ENCODE peak calls at places on chromosomes 2 and 18, in nine cellular contexts. One of them, this sample, is unnamed.

GRCh38 chr2:30392097-30392496 is 54.9 kb upstream of the LCLAT1 start:
- DNase-seq in fibroblast of lung: no peak
- DNase-seq in aorta: no peak
- DNase-seq in effector memory CD4-positive, alpha-beta T cell: no peak
- DNase-seq in AG10803: no peak
- DNase-seq in retinal pigment epithelial cell: peak
- DNase-seq in fibroblast of villous mesenchyme: no peak
- DNase-seq in BJ: no peak
- DNase-seq in Peyer's patch: no peak
- DNase-seq in this sample: no peak

GRCh38 chr2:240646061-240646899 is 21.0 kb downstream of the GPR35 start:
- DNase-seq in effector memory CD4-positive, alpha-beta T cell: peak
- DNase-seq in Peyer's patch: no peak
- DNase-seq in aorta: peak
- DNase-seq in fibroblast of villous mesenchyme: no peak
- DNase-seq in fibroblast of lung: no peak
- DNase-seq in retinal pigment epithelial cell: no peak
- DNase-seq in BJ: no peak
- DNase-seq in AG10803: no peak
- DNase-seq in this sample: no peak

GRCh38 chr2:70833246-70833645 is 2.4 kb downstream of the CD207 start:
- DNase-seq in fibroblast of villous mesenchyme: no peak
- DNase-seq in Peyer's patch: no peak
- DNase-seq in retinal pigment epithelial cell: no peak
- DNase-seq in AG10803: no peak
- DNase-seq in aorta: no peak
- DNase-seq in effector memory CD4-positive, alpha-beta T cell: no peak
- DNase-seq in BJ: no peak
- DNase-seq in fibroblast of lung: no peak
- DNase-seq in this sample: no peak

GRCh38 chr2:173966274-173967098 is 1.3 kb upstream of the SP3 start:
- DNase-seq in BJ: no peak
- DNase-seq in fibroblast of villous mesenchyme: no peak
- DNase-seq in retinal pigment epithelial cell: no peak
- DNase-seq in AG10803: no peak
- DNase-seq in effector memory CD4-positive, alpha-beta T cell: no peak
- DNase-seq in fibroblast of lung: no peak
- DNase-seq in Peyer's patch: no peak
- DNase-seq in aorta: no peak
- DNase-seq in this sample: no peak

GRCh38 chr2:112152476-112153178 is 14.4 kb downstream of the FBLN7 start:
- DNase-seq in Peyer's patch: no peak
- DNase-seq in retinal pigment epithelial cell: no peak
- DNase-seq in AG10803: no peak
- DNase-seq in aorta: no peak
- DNase-seq in effector memory CD4-positive, alpha-beta T cell: no peak
- DNase-seq in fibroblast of villous mesenchyme: no peak
- DNase-seq in fibroblast of lung: no peak
- DNase-seq in BJ: no peak
- DNase-seq in this sample: no peak

GRCh38 chr18:649341-649740 is 8.1 kb upstream of the TYMS start:
- DNase-seq in fibroblast of lung: no peak
- DNase-seq in effector memory CD4-positive, alpha-beta T cell: no peak
- DNase-seq in retinal pigment epithelial cell: no peak
- DNase-seq in aorta: no peak
- DNase-seq in fibroblast of villous mesenchyme: no peak
- DNase-seq in BJ: no peak
- DNase-seq in Peyer's patch: no peak
- DNase-seq in AG10803: no peak
- DNase-seq in this sample: no peak

GRCh38 chr2:14475994-14476393 is 156.5 kb upstream of the LRATD1 start:
- DNase-seq in fibroblast of lung: no peak
- DNase-seq in retinal pigment epithelial cell: no peak
- DNase-seq in effector memory CD4-positive, alpha-beta T cell: no peak
- DNase-seq in aorta: no peak
- DNase-seq in fibroblast of villous mesenchyme: no peak
- DNase-seq in Peyer's patch: no peak
- DNase-seq in BJ: no peak
- DNase-seq in AG10803: no peak
- DNase-seq in this sample: no peak

GRCh38 chr2:43158259-43158880 is 68.0 kb downstream of the ZFP36L2 start:
- DNase-seq in fibroblast of villous mesenchyme: peak
- DNase-seq in effector memory CD4-positive, alpha-beta T cell: no peak
- DNase-seq in aorta: peak
- DNase-seq in fibroblast of lung: peak
- DNase-seq in AG10803: peak
- DNase-seq in Peyer's patch: peak
- DNase-seq in retinal pigment epithelial cell: no peak
- DNase-seq in BJ: peak
- DNase-seq in this sample: peak

GRCh38 chr2:54559593-54560145 is 103.5 kb downstream of the SPTBN1 start:
- DNase-seq in aorta: no peak
- DNase-seq in effector memory CD4-positive, alpha-beta T cell: no peak
- DNase-seq in retinal pigment epithelial cell: no peak
- DNase-seq in fibroblast of villous mesenchyme: peak
- DNase-seq in BJ: no peak
- DNase-seq in fibroblast of lung: peak
- DNase-seq in AG10803: peak
- DNase-seq in Peyer's patch: no peak
- DNase-seq in this sample: peak

DNA sequence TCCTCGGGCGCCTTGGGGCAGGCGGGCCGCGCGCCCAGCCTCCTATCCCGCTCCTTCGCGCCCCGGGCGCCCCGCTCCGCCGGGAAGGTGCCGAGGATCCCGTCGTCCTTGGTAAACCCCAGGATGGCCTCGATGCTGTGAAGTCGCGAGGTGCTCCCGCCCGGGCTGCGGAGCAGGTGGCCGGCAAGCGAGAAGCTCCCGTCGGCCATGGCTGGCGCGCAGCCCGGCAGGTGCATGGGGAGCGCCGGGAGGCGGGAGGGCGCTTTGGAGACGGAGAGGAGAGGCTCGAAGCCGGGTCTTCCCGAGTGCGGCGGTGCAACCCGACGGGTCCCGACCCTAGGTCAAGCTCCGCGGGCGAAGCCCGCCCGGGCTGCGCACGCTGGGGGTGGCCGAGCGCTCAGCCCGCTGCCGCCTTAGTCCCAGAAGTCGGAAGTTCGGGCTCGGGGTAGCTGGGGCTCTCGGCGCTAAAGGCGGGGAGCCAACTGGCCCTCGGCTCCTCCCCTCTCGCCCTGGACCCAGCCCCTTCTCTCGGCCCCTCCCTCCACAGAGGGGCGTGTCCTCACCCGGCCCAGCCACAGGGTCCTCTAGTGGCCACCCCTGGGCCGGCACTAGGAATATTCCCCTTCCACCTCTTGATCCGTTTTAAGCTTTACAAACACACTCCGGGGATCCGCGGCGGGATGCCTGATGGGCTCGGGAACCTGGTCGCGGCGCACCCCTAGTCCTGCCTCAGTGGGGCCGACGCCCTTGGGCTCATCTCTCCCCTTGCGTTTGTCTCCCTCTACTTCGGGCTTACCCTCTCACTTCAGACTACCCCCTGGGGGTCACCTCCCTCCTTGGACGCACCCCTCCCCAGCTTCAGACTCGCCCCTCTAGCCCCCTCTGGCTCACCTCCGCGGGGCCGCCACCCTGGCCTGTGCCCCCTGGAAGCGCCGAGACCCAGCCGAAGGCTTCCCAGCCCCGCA is at the start of gene RAX:
- DNase-seq in fibroblast of villous mesenchyme: peak
- DNase-seq in aorta: no peak
- DNase-seq in retinal pigment epithelial cell: peak
- DNase-seq in AG10803: no peak
- DNase-seq in Peyer's patch: no peak
- DNase-seq in effector memory CD4-positive, alpha-beta T cell: no peak
- DNase-seq in fibroblast of lung: no peak
- DNase-seq in BJ: no peak
- DNase-seq in this sample: no peak
- H3K4me3 ChIP-seq in fibroblast of villous mesenchyme: no peak
- H3K4me3 ChIP-seq in aorta: no peak
- H3K4me3 ChIP-seq in retinal pigment epithelial cell: peak
- H3K4me3 ChIP-seq in AG10803: peak
- H3K4me3 ChIP-seq in Peyer's patch: peak
- H3K4me3 ChIP-seq in effector memory CD4-positive, alpha-beta T cell: peak
- H3K4me3 ChIP-seq in fibroblast of lung: peak
- H3K4me3 ChIP-seq in BJ: no peak
- H3K4me3 ChIP-seq in this sample: no peak

DNA sequence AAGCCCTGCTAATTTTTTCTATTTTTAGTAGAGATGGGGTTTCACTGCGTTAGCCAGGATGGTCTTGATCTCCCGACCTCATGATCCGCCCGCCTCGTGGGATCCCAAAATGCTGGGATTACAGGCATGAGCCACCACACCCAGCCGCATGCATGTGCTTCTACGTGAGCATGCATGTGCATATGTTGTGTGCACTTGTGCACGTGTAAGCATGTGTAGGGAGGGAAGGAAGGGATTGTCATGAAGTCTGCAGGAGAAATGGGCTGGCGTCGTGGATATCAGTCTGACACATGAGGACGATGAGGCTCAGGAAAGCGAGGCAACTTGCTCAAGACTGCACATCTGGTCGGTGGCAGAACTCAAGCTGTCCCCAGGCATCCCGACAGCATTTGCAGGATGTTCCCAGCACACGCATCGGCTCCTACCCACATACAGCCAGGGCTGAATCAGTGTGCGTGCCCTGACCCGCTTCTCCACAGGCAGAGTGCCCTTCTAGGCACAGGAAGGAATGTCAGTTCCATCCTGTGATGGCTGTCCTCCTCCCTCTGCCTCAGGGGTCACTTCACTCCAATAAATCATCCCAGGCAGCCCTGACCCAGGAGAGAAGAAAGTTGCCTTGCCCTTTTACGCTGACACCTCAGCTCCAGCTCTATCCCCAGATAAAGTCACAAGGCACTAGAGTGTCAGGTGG is 49.9 kb upstream of the SLC14A2 start:
- DNase-seq in retinal pigment epithelial cell: no peak
- DNase-seq in fibroblast of villous mesenchyme: peak
- DNase-seq in BJ: no peak
- DNase-seq in aorta: no peak
- DNase-seq in AG10803: peak
- DNase-seq in fibroblast of lung: no peak
- DNase-seq in Peyer's patch: no peak
- DNase-seq in effector memory CD4-positive, alpha-beta T cell: no peak
- DNase-seq in this sample: no peak
- H3K4me3 ChIP-seq in retinal pigment epithelial cell: no peak
- H3K4me3 ChIP-seq in fibroblast of villous mesenchyme: no peak
- H3K4me3 ChIP-seq in BJ: no peak
- H3K4me3 ChIP-seq in aorta: no peak
- H3K4me3 ChIP-seq in AG10803: no peak
- H3K4me3 ChIP-seq in fibroblast of lung: no peak
- H3K4me3 ChIP-seq in Peyer's patch: no peak
- H3K4me3 ChIP-seq in effector memory CD4-positive, alpha-beta T cell: no peak
- H3K4me3 ChIP-seq in this sample: no peak

GRCh38 chr18:31630549-31630948 is 38.9 kb downstream of the TTR start:
- DNase-seq in fibroblast of villous mesenchyme: no peak
- DNase-seq in Peyer's patch: no peak
- DNase-seq in fibroblast of lung: no peak
- DNase-seq in effector memory CD4-positive, alpha-beta T cell: no peak
- DNase-seq in retinal pigment epithelial cell: no peak
- DNase-seq in AG10803: no peak
- DNase-seq in BJ: no peak
- DNase-seq in aorta: no peak
- DNase-seq in this sample: no peak

GRCh38 chr18:31626409-31626808 is 34.7 kb downstream of the TTR start:
- DNase-seq in retinal pigment epithelial cell: no peak
- DNase-seq in aorta: no peak
- DNase-seq in effector memory CD4-positive, alpha-beta T cell: no peak
- DNase-seq in fibroblast of villous mesenchyme: no peak
- DNase-seq in BJ: no peak
- DNase-seq in Peyer's patch: no peak
- DNase-seq in fibroblast of lung: no peak
- DNase-seq in AG10803: no peak
- DNase-seq in this sample: no peak

GRCh38 chr18:31619291-31619690 is 27.6 kb downstream of the TTR start:
- DNase-seq in retinal pigment epithelial cell: no peak
- DNase-seq in BJ: no peak
- DNase-seq in Peyer's patch: no peak
- DNase-seq in effector memory CD4-positive, alpha-beta T cell: no peak
- DNase-seq in fibroblast of villous mesenchyme: no peak
- DNase-seq in aorta: no peak
- DNase-seq in fibroblast of lung: no peak
- DNase-seq in AG10803: no peak
- DNase-seq in this sample: no peak

DNA sequence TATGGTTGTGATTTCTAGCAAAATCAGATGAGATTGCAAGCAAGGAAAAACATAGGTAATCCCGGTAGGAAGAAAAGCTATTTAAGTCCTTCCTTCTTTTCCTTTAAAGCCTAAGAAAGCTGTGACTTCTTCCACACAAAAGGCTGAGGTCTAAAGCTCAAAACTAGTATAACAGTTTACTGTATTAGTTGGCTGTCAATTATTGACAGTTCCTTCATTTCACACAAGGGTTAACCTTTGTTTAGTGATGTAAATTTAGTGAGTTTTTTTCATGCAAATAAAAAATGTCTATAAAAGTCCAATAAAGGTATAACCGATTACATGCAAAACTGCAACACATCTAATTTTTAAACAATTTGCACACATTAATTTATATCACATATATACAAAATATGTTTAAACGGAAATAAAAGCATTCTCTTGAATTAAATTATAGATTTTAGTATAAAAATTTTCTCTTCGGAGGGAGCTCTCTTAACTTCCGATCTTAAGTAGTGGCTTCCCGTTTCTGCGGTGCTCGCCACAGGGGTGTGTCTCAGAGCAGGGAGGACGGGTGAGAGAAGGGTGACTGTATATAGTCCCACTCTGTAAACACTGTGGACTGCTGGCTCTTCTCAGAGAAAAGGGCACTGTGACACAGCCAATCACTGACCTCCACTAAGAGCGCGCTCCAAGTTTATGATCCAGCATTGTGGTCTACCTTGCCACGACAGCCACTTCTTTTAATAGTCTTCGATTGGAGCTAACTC is 33.4 kb downstream of the TTR start:
- DNase-seq in fibroblast of villous mesenchyme: no peak
- DNase-seq in AG10803: no peak
- DNase-seq in Peyer's patch: no peak
- DNase-seq in retinal pigment epithelial cell: no peak
- DNase-seq in fibroblast of lung: no peak
- DNase-seq in BJ: no peak
- DNase-seq in aorta: no peak
- DNase-seq in effector memory CD4-positive, alpha-beta T cell: no peak
- DNase-seq in this sample: no peak
- H3K4me3 ChIP-seq in fibroblast of villous mesenchyme: no peak
- H3K4me3 ChIP-seq in AG10803: no peak
- H3K4me3 ChIP-seq in Peyer's patch: no peak
- H3K4me3 ChIP-seq in retinal pigment epithelial cell: no peak
- H3K4me3 ChIP-seq in fibroblast of lung: no peak
- H3K4me3 ChIP-seq in BJ: no peak
- H3K4me3 ChIP-seq in aorta: no peak
- H3K4me3 ChIP-seq in effector memory CD4-positive, alpha-beta T cell: no peak
- H3K4me3 ChIP-seq in this sample: no peak

GRCh38 chr2:238126338-238126737 is 12.1 kb upstream of the KLHL30 start:
- DNase-seq in fibroblast of villous mesenchyme: no peak
- DNase-seq in Peyer's patch: no peak
- DNase-seq in retinal pigment epithelial cell: no peak
- DNase-seq in AG10803: no peak
- DNase-seq in fibroblast of lung: no peak
- DNase-seq in effector memory CD4-positive, alpha-beta T cell: no peak
- DNase-seq in aorta: no peak
- DNase-seq in BJ: no peak
- DNase-seq in this sample: no peak
- H3K4me3 ChIP-seq in fibroblast of villous mesenchyme: no peak
- H3K4me3 ChIP-seq in Peyer's patch: no peak
- H3K4me3 ChIP-seq in retinal pigment epithelial cell: no peak
- H3K4me3 ChIP-seq in AG10803: no peak
- H3K4me3 ChIP-seq in fibroblast of lung: no peak
- H3K4me3 ChIP-seq in effector memory CD4-positive, alpha-beta T cell: no peak
- H3K4me3 ChIP-seq in aorta: no peak
- H3K4me3 ChIP-seq in BJ: no peak
- H3K4me3 ChIP-seq in this sample: no peak

GRCh38 chr2:233409286-233409991 is 55.1 kb downstream of the DGKD start:
- DNase-seq in aorta: peak
- DNase-seq in retinal pigment epithelial cell: no peak
- DNase-seq in Peyer's patch: no peak
- DNase-seq in BJ: no peak
- DNase-seq in effector memory CD4-positive, alpha-beta T cell: peak
- DNase-seq in fibroblast of villous mesenchyme: peak
- DNase-seq in AG10803: no peak
- DNase-seq in fibroblast of lung: no peak
- DNase-seq in this sample: no peak
- H3K4me3 ChIP-seq in aorta: no peak
- H3K4me3 ChIP-seq in retinal pigment epithelial cell: no peak
- H3K4me3 ChIP-seq in Peyer's patch: no peak
- H3K4me3 ChIP-seq in BJ: no peak
- H3K4me3 ChIP-seq in effector memory CD4-positive, alpha-beta T cell: no peak
- H3K4me3 ChIP-seq in fibroblast of villous mesenchyme: no peak
- H3K4me3 ChIP-seq in AG10803: no peak
- H3K4me3 ChIP-seq in fibroblast of lung: no peak
- H3K4me3 ChIP-seq in this sample: no peak

This sample was measured in astrocyte.